ENCODE peak calls at places on chromosomes 6 and 20, in five cellular contexts. I is neuronal stem cell, M is IMR-90, U is mesendoderm, T is mesenchymal stem cell. P is an unnamed sample.
A peak's percentile ranks its signal among the peaks of the same experiment; 100 is the strongest.

GRCh38 chr6:7920425-7920824 is 9.8 kb upstream of the TXNDC5 start:
- DNase-seq in T (no peak), U (no peak), M (no peak), I (no peak), P (no peak)

GRCh38 chr6:147167009-147167408 is 37.2 kb upstream of the STXBP5 start:
- DNase-seq in U (no peak), M (peak; percentile 35), T (no peak), I (no peak), P (no peak)

GRCh38 chr6:31958412-31958740 is 395 bp downstream of the NELFE start:
- DNase-seq in M (no peak), U (no peak), T (no peak), I (no peak), P (no peak)

GRCh38 chr6:3456794-3457709 is at the start of gene SLC22A23:
- DNase-seq in M (no peak), I (peak; percentile 86), T (no peak), U (peak; percentile 68), P (peak; percentile 90)

GRCh38 chr6:146111864-146112263 is 83.0 kb downstream of the GRM1 start:
- DNase-seq in T (no peak), U (peak; percentile 5), M (no peak), I (no peak), P (no peak)

GRCh38 chr6:16058188-16058780 is 70.6 kb upstream of the MYLIP start:
- DNase-seq in T (peak; percentile 34), U (no peak), I (no peak), M (no peak), P (no peak)

GRCh38 chr20:56422131-56422823 is 10.2 kb downstream of the CASS4 start:
- DNase-seq in U (no peak), I (no peak), T (peak; percentile 69), M (peak; percentile 88), P (no peak)

GRCh38 chr20:8690074-8690473 is 378.8 kb upstream of the PLCB4 start:
- DNase-seq in I (no peak), M (no peak), T (no peak), U (no peak), P (no peak)

GRCh38 chr6:2754911-2755310 is 4.2 kb upstream of the MYLK4 start:
- DNase-seq in M (no peak), U (no peak), T (no peak), I (no peak), P (no peak)

GRCh38 chr20:17645546-17646208 is 36.4 kb downstream of the RRBP1 start:
- DNase-seq in T (no peak), M (no peak), I (no peak), U (no peak), P (no peak)

GRCh38 chr6:24927985-24928735 is 7.6 kb downstream of the RIPOR2 start:
- DNase-seq in U (no peak), T (peak; percentile 64), M (peak; percentile 93), I (no peak), P (no peak)

GRCh38 chr6:50602191-50602810 is 111.0 kb upstream of the TFAP2D start:
- DNase-seq in T (peak; percentile 26), I (peak; percentile 50), U (peak; percentile 46), M (peak; percentile 21), P (no peak)

GRCh38 chr20:2242678-2243077 is 53.1 kb upstream of the TGM3 start:
- DNase-seq in M (no peak), U (no peak), I (no peak), T (no peak), P (no peak)

GRCh38 chr20:62576815-62577214 is 65.5 kb upstream of the SLCO4A1 start:
- DNase-seq in U (peak; percentile 33), I (peak; percentile 43), M (peak; percentile 16), T (peak; percentile 6), P (peak; percentile 64)

GRCh38 chr6:2183235-2183634 is 62.2 kb downstream of the GMDS start:
- DNase-seq in U (no peak), I (no peak), M (no peak), T (no peak), P (no peak)

GRCh38 chr20:38883081-38883980 is 42.9 kb upstream of the FAM83D start:
- DNase-seq in I (no peak), M (peak; percentile 2), T (no peak), U (no peak), P (no peak)

GRCh38 chr6:73943401-73943800 is 247.4 kb downstream of the CD109 start:
- DNase-seq in I (no peak), T (no peak), U (no peak), M (no peak), P (no peak)

GRCh38 chr6:106510090-106510970 is 119.0 kb downstream of the RTN4IP1 start:
- DNase-seq in U (peak; percentile 53), I (peak; percentile 31), M (no peak), T (peak; percentile 57), P (peak; percentile 64)

GRCh38 chr20:31707994-31708744 is 14.5 kb downstream of the BCL2L1 start:
- DNase-seq in I (no peak), M (no peak), T (no peak), U (no peak), P (peak; percentile 58)

GRCh38 chr6:166434336-166434735 is 51.6 kb upstream of the MPC1 start:
- DNase-seq in I (no peak), U (no peak), T (no peak), M (no peak), P (peak; percentile 18)

GRCh38 chr6:166430269-166430668 is 47.5 kb upstream of the MPC1 start:
- DNase-seq in M (no peak), I (no peak), T (no peak), U (no peak), P (no peak)

GRCh38 chr6:166435574-166435973 is 52.8 kb upstream of the MPC1 start:
- DNase-seq in U (no peak), T (no peak), I (no peak), M (no peak), P (peak; percentile 25)

GRCh38 chr6:166436195-166437139 is 53.7 kb upstream of the MPC1 start:
- DNase-seq in T (no peak), M (no peak), U (no peak), I (no peak), P (no peak)

DNA sequence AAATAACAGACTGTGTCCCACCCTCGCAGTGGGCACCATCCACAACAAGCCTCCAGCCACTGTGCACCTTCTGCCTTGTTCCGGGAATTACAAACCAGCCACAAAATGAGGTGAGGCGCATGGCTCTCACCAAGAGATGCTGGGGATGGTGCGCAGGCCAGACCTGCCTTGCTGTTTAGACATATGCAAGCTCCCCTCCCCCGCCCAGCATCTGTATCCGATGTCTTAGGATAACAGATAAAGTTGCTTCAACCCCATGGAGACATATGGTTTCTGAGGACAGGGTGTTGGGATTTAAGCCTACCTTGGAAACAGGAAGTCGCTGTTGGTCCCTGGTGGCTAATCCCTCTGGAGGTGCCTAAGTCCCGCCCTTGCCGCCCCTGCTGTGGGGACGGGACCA is 50.4 kb upstream of the MPC1 start:
- DNase-seq in I (no peak), M (no peak), T (no peak), U (peak; percentile 29), P (no peak)
- H3K4ac ChIP-seq in I (no peak overlapping the region), M (no peak overlapping the region), T (no peak overlapping the region), U (no peak overlapping the region), P (no peak overlapping the region)

DNA sequence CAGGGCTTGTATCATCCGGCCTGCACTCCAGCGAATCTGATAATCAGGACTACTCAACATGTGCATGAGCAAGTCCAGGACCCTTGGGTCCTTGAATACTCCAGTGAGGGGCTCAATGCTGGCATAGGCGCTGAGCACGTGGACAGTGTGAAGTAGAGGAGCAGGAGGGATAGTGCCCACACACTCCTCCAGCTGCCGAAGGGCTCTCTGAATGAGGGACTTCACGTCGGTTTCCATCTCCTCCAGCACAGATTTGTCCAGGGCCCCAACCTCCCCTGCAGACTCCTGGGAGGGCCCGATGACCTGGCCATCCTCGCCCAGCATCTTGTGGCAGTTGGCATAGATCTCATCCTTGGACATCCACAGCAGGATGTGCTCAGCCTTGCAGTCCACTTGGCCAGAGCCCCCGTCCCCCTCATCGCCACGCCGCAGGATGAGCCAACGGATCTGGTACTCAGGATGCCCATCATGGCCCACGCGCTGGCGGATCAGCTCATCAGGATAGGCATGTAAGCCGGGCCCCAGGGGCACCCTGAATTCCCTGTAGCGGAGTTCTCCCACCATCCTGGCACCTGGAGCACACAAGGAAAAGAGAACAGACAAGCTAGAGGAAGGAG is 1.3 kb downstream of the CUL7 start:
- DNase-seq in T (no peak), U (no peak), M (no peak), I (no peak), P (peak; percentile 21)
- H3K4ac ChIP-seq in T (peak overlapping the region; percentile 99), U (no peak overlapping the region), M (peak overlapping the region; percentile 98), I (no peak overlapping the region), P (no peak overlapping the region)

DNA sequence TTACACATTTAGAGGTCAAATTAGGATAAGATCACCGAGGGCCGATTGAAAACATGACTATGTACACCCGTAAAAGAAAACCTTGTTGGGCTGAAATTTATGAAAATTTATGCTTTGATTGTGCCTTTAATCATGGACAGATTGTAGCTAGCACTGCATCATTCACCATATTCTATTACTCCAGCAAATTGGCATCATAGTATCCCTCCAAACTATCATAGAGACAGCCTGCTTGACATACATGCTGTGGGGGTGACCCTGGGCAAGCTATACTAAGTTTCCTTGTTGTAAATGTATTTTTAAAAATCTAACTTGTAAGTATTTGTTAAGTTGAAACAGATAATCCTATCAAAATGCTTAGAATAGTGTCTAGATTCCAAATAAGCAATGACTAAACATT is 102.7 kb downstream of the HFE start:
- DNase-seq in T (no peak), I (no peak), U (no peak), M (no peak), P (no peak)
- H3K4ac ChIP-seq in T (no peak overlapping the region), I (no peak overlapping the region), U (peak overlapping the region; percentile 87), M (no peak overlapping the region), P (no peak overlapping the region)

GRCh38 chr6:148532698-148533097 is 190.1 kb downstream of the SASH1 start:
- DNase-seq in M (no peak), I (no peak), T (no peak), U (no peak), P (no peak)
- H3K4ac ChIP-seq in M (peak overlapping the region; percentile 92), I (no peak overlapping the region), T (no peak overlapping the region), U (no peak overlapping the region), P (no peak overlapping the region)

GRCh38 chr20:51410586-51411325 is 131.8 kb downstream of the NFATC2 start:
- DNase-seq in U (no peak), M (no peak), I (no peak), T (no peak), P (no peak)
- H3K4ac ChIP-seq in U (no peak overlapping the region), M (no peak overlapping the region), I (no peak overlapping the region), T (no peak overlapping the region), P (no peak overlapping the region)

DNA sequence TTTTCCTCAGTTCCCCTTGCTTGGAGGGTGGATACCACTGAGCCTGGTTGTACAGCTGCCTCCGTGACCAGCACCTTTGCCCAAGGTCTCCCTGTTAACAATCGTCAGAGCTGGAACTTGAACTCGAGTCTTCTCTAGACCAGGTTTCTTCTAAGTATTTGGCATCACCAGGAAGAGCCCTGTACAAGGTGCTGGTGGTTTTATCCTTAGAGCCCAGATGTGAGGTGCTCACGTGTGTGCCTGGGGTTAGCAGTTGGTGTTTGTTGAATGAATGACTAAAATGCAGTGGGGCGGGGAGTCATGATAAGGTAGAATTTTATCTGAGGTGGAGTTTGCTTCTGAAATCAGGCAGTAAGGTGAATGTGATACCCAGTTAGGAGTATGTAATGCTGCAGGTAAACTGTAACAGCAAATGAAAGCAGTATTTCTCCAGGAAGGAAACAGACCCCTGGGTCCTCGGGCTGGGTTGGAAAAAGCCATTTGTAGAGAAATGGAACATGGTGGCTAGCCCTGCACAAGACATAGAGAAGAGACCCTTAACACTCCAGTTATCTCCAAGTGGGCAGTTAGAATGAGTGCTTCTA is 3.1 kb downstream of the DNAJC5 start:
- DNase-seq in M (no peak), U (no peak), I (no peak), T (no peak), P (no peak)
- H3K4ac ChIP-seq in M (no peak overlapping the region), U (no peak overlapping the region), I (no peak overlapping the region), T (peak overlapping the region; percentile 31), P (no peak overlapping the region)

P was measured in H9.